ENCODE peak calls at places on chromosomes 4 and X, in six cellular contexts. K, N, S, M, B and A are unnamed samples.

GRCh38 chr4:77193511-77194236 is 36.7 kb downstream of the CCNG2 start:
- DNase-seq in S (no peak), B (no peak), M (no peak), K (no peak), N (no peak), A (no peak)

GRCh38 chr4:13484749-13485345 is 707 bp upstream of the RAB28 start:
- DNase-seq in S (peak; percentile 56), M (no peak), B (peak; percentile 53), K (peak; percentile 57), N (peak; percentile 37), A (peak; percentile 37)

GRCh38 chr4:127732623-127733199 is 2.5 kb downstream of the SLC25A31 start:
- DNase-seq in M (peak; percentile 4), N (peak; percentile 16), B (peak; percentile 63), S (peak; percentile 65), K (peak; percentile 76), A (peak; percentile 61)

GRCh38 chrX:13897571-13897970 is 80.7 kb upstream of the GPM6B start:
- DNase-seq in N (no peak), B (no peak), M (no peak), S (peak; percentile 13), K (no peak), A (no peak)

GRCh38 chr4:183200453-183200852 is 101.4 kb downstream of the WWC2 start:
- DNase-seq in B (peak; percentile 96), K (peak; percentile 96), M (no peak), N (peak; percentile 94), S (peak; percentile 97), A (peak; percentile 92)

GRCh38 chr4:10106421-10107039 is 10.1 kb downstream of the WDR1 start:
- DNase-seq in B (peak; percentile 97), S (peak; percentile 95), K (peak; percentile 96), M (peak; percentile 93), N (peak; percentile 97), A (peak; percentile 97)

GRCh38 chr4:8252301-8253173 is 17.0 kb upstream of the HTRA3 start:
- DNase-seq in S (peak; percentile 95), K (peak; percentile 92), N (peak; percentile 64), M (no peak), B (no peak), A (no peak)

GRCh38 chr4:140049024-140049923 is 104.7 kb downstream of the MAML3 start:
- DNase-seq in M (no peak), S (peak; percentile 66), B (peak; percentile 68), N (peak; percentile 61), K (peak; percentile 69), A (peak; percentile 58)

GRCh38 chr4:5572114-5572513 is 136.2 kb downstream of the EVC2 start:
- DNase-seq in S (peak; percentile 48), N (peak; percentile 13), K (no peak), M (no peak), B (peak; percentile 5), A (no peak)

GRCh38 chr4:107618656-107619055 is 101.4 kb downstream of the PAPSS1 start:
- DNase-seq in K (no peak), M (no peak), N (no peak), S (no peak), B (peak; percentile 13), A (no peak)

GRCh38 chrX:19670321-19670750 is 155.0 kb upstream of the MAP3K15 start:
- DNase-seq in K (peak; percentile 70), S (peak; percentile 64), N (no peak), B (peak; percentile 33), M (no peak), A (peak; percentile 56)
- H3K4me3 ChIP-seq in K (peak overlapping the region; percentile 41), S (no peak overlapping the region), N (peak overlapping the region; percentile 65), B (peak overlapping the region; percentile 38), M (peak overlapping the region; percentile 49), A (no peak overlapping the region)

GRCh38 chrX:41507899-41508298 is 60.8 kb downstream of the NYX start:
- DNase-seq in M (no peak), S (no peak), K (no peak), B (no peak), N (no peak), A (no peak)
- TF ChIP-seq CTCF in M (no peak), S (no peak), K (no peak), B (no peak), N (no peak), A (no peak)

GRCh38 chr4:17647927-17648326 is 33.5 kb downstream of the MED28 start:
- DNase-seq in N (no peak), B (no peak), M (no peak), K (no peak), S (no peak), A (no peak)

GRCh38 chr4:17646693-17647092 is 32.3 kb downstream of the MED28 start:
- DNase-seq in S (no peak), N (no peak), M (no peak), B (no peak), K (no peak), A (no peak)

GRCh38 chr4:17647176-17647806 is 32.9 kb downstream of the MED28 start:
- DNase-seq in S (no peak), M (no peak), K (no peak), B (no peak), N (no peak), A (no peak)

GRCh38 chr4:17639136-17639535 is 24.7 kb downstream of the MED28 start:
- DNase-seq in M (no peak), S (no peak), K (no peak), N (no peak), B (no peak), A (no peak)

DNA sequence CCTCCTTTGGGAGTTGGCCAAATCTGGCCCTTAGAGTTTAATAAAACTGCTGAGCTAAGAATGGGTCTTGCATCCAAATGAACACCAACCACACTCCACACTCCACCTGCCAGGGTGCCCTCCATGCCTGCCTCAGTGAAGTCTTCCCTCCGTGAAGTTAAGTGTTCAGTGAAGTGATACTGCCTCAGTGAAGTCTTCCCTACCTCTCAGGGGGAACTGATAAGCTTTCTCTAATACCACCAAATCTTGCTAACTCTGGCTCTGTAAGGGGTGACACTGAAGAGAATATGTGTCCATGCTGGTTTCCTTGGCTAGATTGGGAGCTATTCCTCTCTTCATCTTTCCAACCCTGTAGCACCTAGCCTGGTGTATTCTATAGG is 28.0 kb downstream of the MED28 start:
- DNase-seq in S (no peak), M (no peak), B (no peak), K (no peak), N (no peak), A (no peak)
- H3K4me3 ChIP-seq in S (no peak overlapping the region), M (no peak overlapping the region), B (no peak overlapping the region), K (no peak overlapping the region), N (no peak overlapping the region), A (no peak overlapping the region)

GRCh38 chr4:111847256-111848108 is 297.8 kb upstream of the FAM241A start:
- DNase-seq in B (no peak), K (peak; percentile 18), S (peak; percentile 2), N (no peak), M (no peak), A (peak; percentile 26)
- TF ChIP-seq CTCF in B (peak; percentile 24), K (peak; percentile 44), S (no peak), N (peak; percentile 26), M (peak; percentile 14), A (peak; percentile 27)

DNA sequence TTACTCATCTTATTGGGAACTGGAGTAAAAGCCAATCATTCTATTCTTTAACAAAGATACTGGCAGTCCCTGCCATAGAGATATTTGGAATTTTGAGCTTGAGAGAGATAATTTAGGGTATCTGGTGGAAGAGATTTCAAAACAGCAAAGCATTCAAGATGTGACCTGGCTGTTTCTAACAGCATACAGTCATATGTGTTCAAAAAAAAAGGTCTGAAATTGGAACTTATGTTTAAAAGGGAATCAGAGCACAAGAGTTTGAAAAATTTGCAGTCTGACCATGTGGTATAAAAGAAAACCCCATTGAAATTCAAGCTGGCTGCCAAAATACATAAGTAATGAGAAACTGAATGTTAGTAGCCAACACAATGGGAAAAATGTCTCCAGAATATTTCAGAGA is 42.2 kb downstream of the UGT2B10 start:
- DNase-seq in M (no peak), S (no peak), B (no peak), N (no peak), K (no peak), A (no peak)
- H3K4me3 ChIP-seq in M (no peak overlapping the region), S (no peak overlapping the region), B (no peak overlapping the region), N (no peak overlapping the region), K (no peak overlapping the region), A (no peak overlapping the region)

DNA sequence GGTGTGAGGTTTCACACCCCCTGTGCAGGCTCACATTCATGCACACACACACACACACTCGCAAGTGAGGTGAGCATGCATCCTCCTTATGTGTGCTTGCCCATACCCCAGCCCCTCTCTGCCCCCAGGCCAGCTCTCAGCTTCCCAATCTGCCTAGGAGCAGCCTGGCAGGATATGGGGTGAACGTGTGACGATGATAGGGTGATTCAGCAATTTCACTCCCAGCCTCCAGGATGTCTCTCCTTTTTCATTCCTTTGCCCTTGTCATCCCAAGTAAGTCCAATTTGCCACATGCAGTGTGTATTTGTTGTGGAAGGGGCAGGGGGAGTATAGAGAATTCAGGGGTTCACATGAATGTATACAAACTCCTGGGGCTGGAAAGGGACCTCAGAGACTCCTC is 7.2 kb downstream of the STARD8 start:
- DNase-seq in K (no peak), N (no peak), M (no peak), B (no peak), S (no peak), A (no peak)
- TF ChIP-seq CTCF in K (no peak), N (no peak), M (no peak), B (no peak), S (no peak), A (no peak)